ENCODE peak calls at places on chromosomes 3 and 15, in nine cellular contexts. One of them, this sample, is unnamed. For H3K9me3, the result is how much of the 10 kb centered on the place peaks cover.

GRCh38 chr15:66235866-66236265 is 17.7 kb downstream of the MEGF11 start:
- DNase-seq in ovary: no peak
- DNase-seq in upper lobe of right lung: no peak
- DNase-seq in uterus: no peak
- DNase-seq in cardiac muscle cell: no peak
- DNase-seq in stomach: no peak
- DNase-seq in DND-41: no peak
- DNase-seq in SK-N-SH: no peak
- DNase-seq in endothelial cell of umbilical vein: no peak
- DNase-seq in this sample: no peak

GRCh38 chr15:36810656-36811449 is 231.4 kb downstream of the CDIN1 start:
- DNase-seq in ovary: no peak
- DNase-seq in upper lobe of right lung: no peak
- DNase-seq in uterus: no peak
- DNase-seq in cardiac muscle cell: no peak
- DNase-seq in stomach: no peak
- DNase-seq in DND-41: no peak
- DNase-seq in SK-N-SH: no peak
- DNase-seq in endothelial cell of umbilical vein: no peak
- DNase-seq in this sample: no peak

GRCh38 chr3:156665296-156665695 is 9.1 kb upstream of the TIPARP start:
- DNase-seq in ovary: no peak
- DNase-seq in upper lobe of right lung: no peak
- DNase-seq in uterus: no peak
- DNase-seq in cardiac muscle cell: no peak
- DNase-seq in stomach: no peak
- DNase-seq in DND-41: no peak
- DNase-seq in SK-N-SH: no peak
- DNase-seq in endothelial cell of umbilical vein: peak
- DNase-seq in this sample: no peak

GRCh38 chr3:112546216-112546759 is 15.5 kb downstream of the ATG3 start:
- DNase-seq in ovary: no peak
- DNase-seq in upper lobe of right lung: no peak
- DNase-seq in uterus: no peak
- DNase-seq in cardiac muscle cell: no peak
- DNase-seq in stomach: no peak
- DNase-seq in DND-41: no peak
- DNase-seq in SK-N-SH: no peak
- DNase-seq in endothelial cell of umbilical vein: peak
- DNase-seq in this sample: no peak

GRCh38 chr3:46087871-46088270 is 60.6 kb upstream of the XCR1 start:
- DNase-seq in ovary: no peak
- DNase-seq in upper lobe of right lung: no peak
- DNase-seq in uterus: no peak
- DNase-seq in cardiac muscle cell: no peak
- DNase-seq in stomach: no peak
- DNase-seq in DND-41: peak
- DNase-seq in SK-N-SH: no peak
- DNase-seq in endothelial cell of umbilical vein: no peak
- DNase-seq in this sample: no peak

GRCh38 chr3:34292605-34293300 is 494.3 kb downstream of the PDCD6IP start:
- DNase-seq in ovary: no peak
- DNase-seq in upper lobe of right lung: no peak
- DNase-seq in uterus: no peak
- DNase-seq in cardiac muscle cell: no peak
- DNase-seq in stomach: no peak
- DNase-seq in DND-41: no peak
- DNase-seq in SK-N-SH: peak
- DNase-seq in endothelial cell of umbilical vein: no peak
- DNase-seq in this sample: no peak

GRCh38 chr15:57726411-57726810 is 19.9 kb downstream of the POLR2M start:
- DNase-seq in ovary: no peak
- DNase-seq in upper lobe of right lung: no peak
- DNase-seq in uterus: no peak
- DNase-seq in cardiac muscle cell: no peak
- DNase-seq in stomach: no peak
- DNase-seq in DND-41: no peak
- DNase-seq in SK-N-SH: no peak
- DNase-seq in endothelial cell of umbilical vein: no peak
- DNase-seq in this sample: no peak

GRCh38 chr15:28885630-28886430 is at the start of gene APBA2:
- DNase-seq in ovary: no peak
- DNase-seq in upper lobe of right lung: no peak
- DNase-seq in uterus: no peak
- DNase-seq in cardiac muscle cell: peak
- DNase-seq in stomach: no peak
- DNase-seq in DND-41: no peak
- DNase-seq in SK-N-SH: peak
- DNase-seq in endothelial cell of umbilical vein: no peak
- DNase-seq in this sample: no peak

GRCh38 chr3:102237181-102237580 is 197.6 kb upstream of the ZPLD1 start:
- DNase-seq in ovary: no peak
- DNase-seq in upper lobe of right lung: no peak
- DNase-seq in uterus: no peak
- DNase-seq in cardiac muscle cell: no peak
- DNase-seq in stomach: no peak
- DNase-seq in DND-41: no peak
- DNase-seq in SK-N-SH: no peak
- DNase-seq in endothelial cell of umbilical vein: no peak
- DNase-seq in this sample: no peak

GRCh38 chr15:70474682-70475438 is 288.5 kb downstream of the UACA start:
- DNase-seq in ovary: no peak
- DNase-seq in upper lobe of right lung: peak
- DNase-seq in uterus: peak
- DNase-seq in cardiac muscle cell: no peak
- DNase-seq in stomach: peak
- DNase-seq in DND-41: peak
- DNase-seq in SK-N-SH: no peak
- DNase-seq in endothelial cell of umbilical vein: peak
- DNase-seq in this sample: peak

GRCh38 chr3:102905826-102906225 is 471.0 kb downstream of the ZPLD1 start:
- DNase-seq in ovary: no peak
- DNase-seq in upper lobe of right lung: no peak
- DNase-seq in uterus: no peak
- DNase-seq in cardiac muscle cell: no peak
- DNase-seq in stomach: no peak
- DNase-seq in DND-41: no peak
- DNase-seq in SK-N-SH: no peak
- DNase-seq in endothelial cell of umbilical vein: no peak
- DNase-seq in this sample: no peak

GRCh38 chr3:123371859-123372767 is 76.8 kb downstream of the ADCY5 start:
- DNase-seq in ovary: no peak
- DNase-seq in upper lobe of right lung: peak
- DNase-seq in uterus: no peak
- DNase-seq in cardiac muscle cell: peak
- DNase-seq in stomach: no peak
- DNase-seq in DND-41: no peak
- DNase-seq in SK-N-SH: no peak
- DNase-seq in endothelial cell of umbilical vein: no peak
- DNase-seq in this sample: peak

GRCh38 chr3:123373535-123373987 is 75.3 kb downstream of the ADCY5 start:
- DNase-seq in ovary: no peak
- DNase-seq in upper lobe of right lung: peak
- DNase-seq in uterus: no peak
- DNase-seq in cardiac muscle cell: peak
- DNase-seq in stomach: no peak
- DNase-seq in DND-41: no peak
- DNase-seq in SK-N-SH: no peak
- DNase-seq in endothelial cell of umbilical vein: no peak
- DNase-seq in this sample: peak

GRCh38 chr3:123371426-123371825 is 77.5 kb downstream of the ADCY5 start:
- DNase-seq in ovary: no peak
- DNase-seq in upper lobe of right lung: peak
- DNase-seq in uterus: no peak
- DNase-seq in cardiac muscle cell: no peak
- DNase-seq in stomach: no peak
- DNase-seq in DND-41: no peak
- DNase-seq in SK-N-SH: no peak
- DNase-seq in endothelial cell of umbilical vein: no peak
- DNase-seq in this sample: no peak

GRCh38 chr3:123374016-123374415 is 74.9 kb downstream of the ADCY5 start:
- DNase-seq in ovary: no peak
- DNase-seq in upper lobe of right lung: peak
- DNase-seq in uterus: no peak
- DNase-seq in cardiac muscle cell: no peak
- DNase-seq in stomach: no peak
- DNase-seq in DND-41: no peak
- DNase-seq in SK-N-SH: no peak
- DNase-seq in endothelial cell of umbilical vein: no peak
- DNase-seq in this sample: peak

GRCh38 chr3:123372789-123373534 is 75.9 kb downstream of the ADCY5 start:
- DNase-seq in ovary: no peak
- DNase-seq in upper lobe of right lung: peak
- DNase-seq in uterus: no peak
- DNase-seq in cardiac muscle cell: no peak
- DNase-seq in stomach: no peak
- DNase-seq in DND-41: no peak
- DNase-seq in SK-N-SH: no peak
- DNase-seq in endothelial cell of umbilical vein: no peak
- DNase-seq in this sample: peak
- H3K27ac ChIP-seq in ovary: no peak
- H3K27ac ChIP-seq in upper lobe of right lung: no peak
- H3K27ac ChIP-seq in uterus: no peak
- H3K27ac ChIP-seq in cardiac muscle cell: peak
- H3K27ac ChIP-seq in stomach: peak
- H3K27ac ChIP-seq in DND-41: no peak
- H3K27ac ChIP-seq in SK-N-SH: no peak
- H3K27ac ChIP-seq in endothelial cell of umbilical vein: no peak
- H3K27ac ChIP-seq in this sample: peak

GRCh38 chr15:72345280-72345679 is 25.3 kb upstream of the CELF6 start:
- DNase-seq in ovary: no peak
- DNase-seq in upper lobe of right lung: no peak
- DNase-seq in uterus: no peak
- DNase-seq in cardiac muscle cell: no peak
- DNase-seq in stomach: no peak
- DNase-seq in DND-41: no peak
- DNase-seq in SK-N-SH: no peak
- DNase-seq in endothelial cell of umbilical vein: no peak
- DNase-seq in this sample: no peak
- TF ChIP-seq CTCF in ovary: no peak
- TF ChIP-seq CTCF in upper lobe of right lung: no peak
- TF ChIP-seq CTCF in uterus: no peak
- TF ChIP-seq CTCF in cardiac muscle cell: no peak
- TF ChIP-seq CTCF in stomach: no peak
- TF ChIP-seq CTCF in DND-41: no peak
- TF ChIP-seq CTCF in SK-N-SH: no peak
- TF ChIP-seq CTCF in endothelial cell of umbilical vein: no peak
- TF ChIP-seq CTCF in this sample: no peak

DNA sequence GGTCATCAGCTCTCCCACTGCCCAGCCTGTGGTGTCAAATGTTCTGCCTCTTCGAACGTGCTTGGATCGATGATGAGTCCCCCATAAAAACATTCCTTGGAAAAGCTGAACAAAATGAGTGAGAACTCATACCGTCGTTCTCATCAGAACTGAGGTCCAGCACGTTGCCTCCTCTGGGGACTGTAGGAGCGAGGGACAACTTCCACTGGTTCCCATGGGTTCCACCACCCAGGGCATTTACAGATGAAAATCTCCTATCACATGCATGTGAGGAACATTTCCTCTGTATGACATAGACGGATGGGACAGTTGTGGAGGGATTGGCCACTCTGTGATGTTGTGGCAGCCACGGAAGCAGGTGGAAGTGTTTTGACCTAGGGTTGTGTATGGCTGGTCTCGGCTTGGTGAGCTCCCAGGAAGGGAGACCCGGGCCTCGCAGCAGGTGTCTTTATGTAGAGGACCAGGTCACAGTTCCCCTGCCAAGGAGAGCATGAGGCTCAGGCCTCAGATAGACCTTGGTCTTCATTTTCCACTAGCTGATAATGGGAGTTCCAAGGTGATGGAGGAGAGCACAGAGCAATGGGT is 113.0 kb downstream of the SNRPN start:
- DNase-seq in ovary: no peak
- DNase-seq in upper lobe of right lung: peak
- DNase-seq in uterus: no peak
- DNase-seq in cardiac muscle cell: no peak
- DNase-seq in stomach: no peak
- DNase-seq in DND-41: no peak
- DNase-seq in SK-N-SH: no peak
- DNase-seq in endothelial cell of umbilical vein: no peak
- DNase-seq in this sample: no peak
- H3K9me3 ChIP-seq in ovary: half or more
- H3K9me3 ChIP-seq in upper lobe of right lung: half or more
- H3K9me3 ChIP-seq in uterus: half or more
- H3K9me3 ChIP-seq in cardiac muscle cell: under half
- H3K9me3 ChIP-seq in stomach: half or more
- H3K9me3 ChIP-seq in DND-41: half or more
- H3K9me3 ChIP-seq in SK-N-SH: under half
- H3K9me3 ChIP-seq in endothelial cell of umbilical vein: half or more
- H3K9me3 ChIP-seq in this sample: half or more

GRCh38 chr15:52290800-52291199 is 4.8 kb downstream of the MYO5C start:
- DNase-seq in ovary: no peak
- DNase-seq in upper lobe of right lung: no peak
- DNase-seq in uterus: no peak
- DNase-seq in cardiac muscle cell: no peak
- DNase-seq in stomach: no peak
- DNase-seq in DND-41: no peak
- DNase-seq in SK-N-SH: no peak
- DNase-seq in endothelial cell of umbilical vein: no peak
- DNase-seq in this sample: no peak

GRCh38 chr15:52291204-52291603 is 4.4 kb downstream of the MYO5C start:
- DNase-seq in ovary: no peak
- DNase-seq in upper lobe of right lung: no peak
- DNase-seq in uterus: no peak
- DNase-seq in cardiac muscle cell: no peak
- DNase-seq in stomach: no peak
- DNase-seq in DND-41: no peak
- DNase-seq in SK-N-SH: no peak
- DNase-seq in endothelial cell of umbilical vein: no peak
- DNase-seq in this sample: no peak

GRCh38 chr15:52294881-52295420 is 653 bp downstream of the MYO5C start:
- DNase-seq in ovary: no peak
- DNase-seq in upper lobe of right lung: no peak
- DNase-seq in uterus: no peak
- DNase-seq in cardiac muscle cell: peak
- DNase-seq in stomach: no peak
- DNase-seq in DND-41: no peak
- DNase-seq in SK-N-SH: peak
- DNase-seq in endothelial cell of umbilical vein: peak
- DNase-seq in this sample: no peak

GRCh38 chr15:52292780-52293392 is 2.7 kb downstream of the MYO5C start:
- DNase-seq in ovary: no peak
- DNase-seq in upper lobe of right lung: no peak
- DNase-seq in uterus: no peak
- DNase-seq in cardiac muscle cell: no peak
- DNase-seq in stomach: no peak
- DNase-seq in DND-41: no peak
- DNase-seq in SK-N-SH: no peak
- DNase-seq in endothelial cell of umbilical vein: no peak
- DNase-seq in this sample: no peak

GRCh38 chr15:52295421-52295991 is at the start of gene MYO5C:
- DNase-seq in ovary: peak
- DNase-seq in upper lobe of right lung: peak
- DNase-seq in uterus: peak
- DNase-seq in cardiac muscle cell: peak
- DNase-seq in stomach: peak
- DNase-seq in DND-41: no peak
- DNase-seq in SK-N-SH: peak
- DNase-seq in endothelial cell of umbilical vein: peak
- DNase-seq in this sample: peak
- H3K27ac ChIP-seq in ovary: no peak
- H3K27ac ChIP-seq in upper lobe of right lung: peak
- H3K27ac ChIP-seq in uterus: peak
- H3K27ac ChIP-seq in cardiac muscle cell: no peak
- H3K27ac ChIP-seq in stomach: peak
- H3K27ac ChIP-seq in DND-41: no peak
- H3K27ac ChIP-seq in SK-N-SH: no peak
- H3K27ac ChIP-seq in endothelial cell of umbilical vein: no peak
- H3K27ac ChIP-seq in this sample: no peak

This sample was measured in tibial artery.